ENCODE peak calls at places on chromosomes 5 and 9, in eight cellular contexts. R is A549, N is pancreas, O is stomach, I is PC-3, X is tibial artery, P is tibial nerve, M is ascending aorta. W is an unnamed sample.

GRCh38 chr9:26054600-26055516 is 376.6 kb upstream of the TUSC1 start:
- DNase-seq in R (no peak), N (no peak), O (no peak), I (peak), X (no peak), P (no peak), M (no peak), W (no peak)

GRCh38 chr5:32210151-32210550 is 36.0 kb upstream of the GOLPH3 start:
- DNase-seq in R (no peak), N (no peak), O (no peak), I (no peak), X (no peak), P (no peak), M (no peak), W (no peak)

GRCh38 chr5:102099766-102100331 is 196.2 kb downstream of the SLCO4C1 start:
- DNase-seq in R (no peak), N (no peak), O (no peak), I (no peak), X (no peak), P (no peak), M (no peak), W (no peak)

GRCh38 chr5:73997936-73998335 is 371.9 kb downstream of the ARHGEF28 start:
- DNase-seq in R (no peak), N (no peak), O (no peak), I (no peak), X (no peak), P (no peak), M (no peak), W (no peak)

GRCh38 chr9:134622896-134623407 is 18.7 kb upstream of the COL5A1 start:
- DNase-seq in R (no peak), N (peak), O (no peak), I (no peak), X (peak), P (no peak), M (peak), W (no peak)

GRCh38 chr9:83220737-83221136 is 157.8 kb upstream of the RASEF start:
- DNase-seq in R (no peak), N (no peak), O (peak), I (peak), X (no peak), P (no peak), M (no peak), W (peak)

GRCh38 chr9:83955985-83956287 is 24.1 kb downstream of the HNRNPK start:
- DNase-seq in R (no peak), N (no peak), O (no peak), I (no peak), X (no peak), P (no peak), M (peak), W (no peak)

GRCh38 chr9:32340401-32340800 is 44.0 kb upstream of the ACO1 start:
- DNase-seq in R (no peak), N (no peak), O (no peak), I (no peak), X (no peak), P (no peak), M (no peak), W (no peak)

GRCh38 chr5:157253547-157253946 is 12.4 kb upstream of the CYFIP2 start:
- DNase-seq in R (peak), N (no peak), O (peak), I (peak), X (no peak), P (peak), M (no peak), W (peak)

GRCh38 chr5:76303917-76304316 is 99.2 kb upstream of the IQGAP2 start:
- DNase-seq in R (no peak), N (no peak), O (peak), I (peak), X (peak), P (no peak), M (no peak), W (no peak)

GRCh38 chr9:109560470-109561132 is 62.5 kb upstream of the PTPN3 start:
- DNase-seq in R (no peak), N (no peak), O (no peak), I (no peak), X (no peak), P (no peak), M (peak), W (no peak)

GRCh38 chr5:132426525-132427138 is 57.1 kb downstream of the SLC22A5 start:
- DNase-seq in R (peak), N (peak), O (peak), I (peak), X (peak), P (peak), M (peak), W (peak)

GRCh38 chr5:103258957-103259704 is 568 bp downstream of the MACIR start:
- DNase-seq in R (peak), N (peak), O (peak), I (peak), X (peak), P (no peak), M (peak), W (peak)

GRCh38 chr9:18149457-18150011 is 324.4 kb upstream of the ADAMTSL1 start:
- DNase-seq in R (no peak), N (no peak), O (no peak), I (peak), X (no peak), P (no peak), M (no peak), W (no peak)

GRCh38 chr5:98570661-98571181 is 202.7 kb upstream of the RGMB start:
- DNase-seq in R (no peak), N (no peak), O (no peak), I (peak), X (no peak), P (no peak), M (no peak), W (peak)

GRCh38 chr9:69174645-69175487 is 789 bp downstream of the TJP2 start:
- DNase-seq in R (no peak), N (no peak), O (no peak), I (peak), X (peak), P (peak), M (peak), W (peak)

GRCh38 chr5:95284512-95285405 is at the start of gene MCTP1:
- DNase-seq in R (peak), N (peak), O (peak), I (peak), X (no peak), P (no peak), M (no peak), W (peak)

GRCh38 chr5:168234133-168234532 is 57.3 kb upstream of the WWC1 start:
- DNase-seq in R (no peak), N (no peak), O (no peak), I (no peak), X (no peak), P (no peak), M (no peak), W (no peak)

GRCh38 chr5:149203896-149204544 is 62.7 kb downstream of the ABLIM3 start:
- DNase-seq in R (no peak), N (no peak), O (no peak), I (peak), X (no peak), P (no peak), M (no peak), W (peak)

GRCh38 chr9:109150925-109151547 is 16.0 kb downstream of the FRRS1L start:
- DNase-seq in R (no peak), N (no peak), O (peak), I (peak), X (no peak), P (no peak), M (no peak), W (no peak)

GRCh38 chr9:87276327-87276841 is 221.3 kb upstream of the DAPK1 start:
- DNase-seq in R (no peak), N (no peak), O (no peak), I (no peak), X (no peak), P (no peak), M (no peak), W (no peak)

GRCh38 chr5:1801954-1802295 is 718 bp downstream of the NDUFS6 start:
- DNase-seq in R (peak), N (no peak), O (no peak), I (peak), X (peak), P (no peak), M (no peak), W (no peak)

GRCh38 chr9:36136894-36137391 is 410 bp downstream of the GLIPR2 start:
- DNase-seq in R (no peak), N (no peak), O (no peak), I (no peak), X (peak), P (no peak), M (no peak), W (no peak)

GRCh38 chr9:117073539-117074336 is 341.1 kb downstream of the ASTN2 start:
- DNase-seq in R (peak), N (no peak), O (no peak), I (peak), X (no peak), P (no peak), M (no peak), W (peak)

DNA sequence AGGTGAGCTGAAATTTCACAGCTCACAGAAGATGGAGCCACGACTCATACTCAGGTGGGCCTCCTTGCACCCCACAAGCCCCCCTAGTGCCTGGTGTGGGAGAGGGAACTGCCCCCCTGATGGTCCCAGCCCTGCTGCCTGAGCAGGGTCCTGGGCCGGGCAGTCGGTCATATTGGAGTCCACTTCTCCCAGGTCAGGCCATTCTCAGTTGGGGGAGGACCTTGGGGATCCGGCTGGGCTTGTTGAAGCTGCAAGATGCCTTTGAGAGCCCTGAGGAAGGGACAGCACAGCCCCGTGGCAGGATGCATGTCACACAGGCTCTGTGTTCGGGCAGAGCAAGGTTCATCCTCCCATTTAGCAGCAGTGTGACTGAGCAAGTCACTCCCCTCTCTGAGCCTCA is 56.6 kb downstream of the ERGIC1 start:
- DNase-seq in R (no peak), N (no peak), O (no peak), I (no peak), X (no peak), P (no peak), M (no peak), W (no peak)
- H3K27ac ChIP-seq in R (peak), N (no peak), O (peak), I (no peak), X (peak), P (no peak), M (peak), W (no peak)

GRCh38 chr9:89536618-89537017 is 38.7 kb upstream of the SEMA4D start:
- DNase-seq in R (no peak), N (no peak), O (no peak), I (no peak), X (no peak), P (no peak), M (no peak), W (no peak)
- H3K4me3 ChIP-seq in R (no peak), N (no peak), O (no peak), I (no peak), X (no peak), P (no peak), M (no peak), W (no peak)

DNA sequence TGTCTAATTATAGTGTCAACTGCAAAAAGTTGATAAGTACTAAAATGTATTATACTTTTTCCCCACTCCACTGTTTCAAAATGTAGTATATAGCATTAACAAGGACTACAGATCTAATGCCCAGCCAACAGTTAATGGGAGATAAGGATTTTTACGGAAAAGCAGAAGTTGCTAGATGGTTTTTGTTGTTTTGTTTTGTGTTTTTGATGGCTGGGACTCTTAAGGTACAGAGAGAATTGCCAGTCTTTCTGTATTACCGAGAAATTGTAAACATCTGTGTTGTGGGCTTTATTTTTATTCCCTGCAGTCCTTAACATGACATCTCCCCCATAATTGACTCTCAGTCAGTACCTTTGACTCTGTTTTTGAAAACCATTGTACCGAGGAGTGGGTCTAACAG is 44.0 kb downstream of the TRIO start:
- DNase-seq in R (no peak), N (no peak), O (no peak), I (no peak), X (no peak), P (no peak), M (no peak), W (no peak)
- H3K27ac ChIP-seq in R (peak), N (no peak), O (peak), I (peak), X (peak), P (no peak), M (peak), W (peak)

GRCh38 chr5:125484272-125485002 is 738.0 kb upstream of the ZNF608 start:
- DNase-seq in R (peak), N (peak), O (peak), I (peak), X (peak), P (peak), M (peak), W (peak)
- H3K4me3 ChIP-seq in R (peak), N (no peak), O (peak), I (peak), X (no peak), P (peak), M (no peak), W (no peak)

GRCh38 chr5:53249529-53249928 is 140.0 kb upstream of the MOCS2 start:
- DNase-seq in R (peak), N (no peak), O (no peak), I (peak), X (peak), P (no peak), M (peak), W (peak)

GRCh38 chr5:53253421-53253871 is 143.9 kb upstream of the MOCS2 start:
- DNase-seq in R (no peak), N (no peak), O (no peak), I (peak), X (no peak), P (no peak), M (no peak), W (peak)

GRCh38 chr5:53246042-53246836 is 136.7 kb upstream of the MOCS2 start:
- DNase-seq in R (no peak), N (no peak), O (no peak), I (peak), X (no peak), P (no peak), M (no peak), W (peak)

DNA sequence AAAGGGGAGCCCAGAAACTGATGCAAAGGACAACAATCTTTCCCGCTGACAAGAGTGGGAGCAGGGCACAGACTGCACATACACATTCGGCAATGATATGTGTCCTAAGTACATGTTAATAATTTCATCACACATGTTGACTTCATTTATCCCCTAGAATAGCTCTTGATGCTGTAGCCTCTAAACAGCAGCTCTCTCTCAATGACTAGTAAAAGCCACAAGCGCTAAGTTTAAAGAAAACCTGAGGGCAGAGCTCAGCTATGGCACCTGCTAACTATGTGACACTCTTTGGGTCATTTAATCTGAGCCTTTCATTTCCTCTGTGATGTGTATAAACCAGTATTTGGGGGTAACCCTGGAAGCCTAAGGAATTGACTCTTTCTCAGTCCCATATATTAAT is 140.6 kb upstream of the MOCS2 start:
- DNase-seq in R (no peak), N (no peak), O (no peak), I (no peak), X (no peak), P (no peak), M (no peak), W (no peak)
- H3K27ac ChIP-seq in R (peak), N (no peak), O (no peak), I (peak), X (peak), P (no peak), M (peak), W (peak)

GRCh38 chr5:57184322-57184721 is 10.5 kb downstream of the GPBP1 start:
- DNase-seq in R (no peak), N (no peak), O (no peak), I (no peak), X (no peak), P (no peak), M (no peak), W (no peak)
- H3K4me3 ChIP-seq in R (no peak), N (no peak), O (no peak), I (no peak), X (no peak), P (no peak), M (no peak), W (no peak)

DNA sequence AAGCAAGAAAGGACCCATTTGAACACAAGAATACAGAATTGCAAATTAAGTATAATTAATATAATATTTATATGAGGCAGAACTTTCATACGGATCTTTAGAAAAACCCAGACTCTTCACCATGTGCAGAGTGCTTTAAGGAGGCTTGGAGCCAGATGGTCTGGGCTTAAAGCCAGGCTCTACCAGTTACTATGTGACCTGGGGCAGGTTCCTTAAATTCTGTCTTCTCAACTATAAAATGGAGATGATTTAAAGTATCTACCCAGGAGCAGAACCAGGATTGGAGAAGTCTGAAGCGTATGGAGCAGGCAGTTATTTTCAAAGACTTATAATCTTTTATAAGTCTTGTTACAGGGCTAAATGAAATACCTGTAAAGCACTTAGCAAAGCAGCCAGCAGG is 202.1 kb downstream of the TSSK1B start:
- DNase-seq in R (no peak), N (no peak), O (no peak), I (peak), X (no peak), P (peak), M (no peak), W (no peak)
- H3K27ac ChIP-seq in R (no peak), N (no peak), O (no peak), I (no peak), X (no peak), P (no peak), M (no peak), W (no peak)